ENCODE peak calls at places on chromosomes 11 and 22, in four cellular contexts. One of them, this sample, is unnamed. For H3K4me1, the result is how much of the 10 kb centered on the place peaks cover.

GRCh38 chr11:35223429-35223828 is 84.5 kb downstream of the CD44 start:
- DNase-seq in sigmoid colon: peak
- DNase-seq in IMR-90: peak
- DNase-seq in RWPE2: no peak
- DNase-seq in this sample: no peak

GRCh38 chr22:45413368-45414211 is at the start of the genes RIBC2 and SMC1B:
- DNase-seq in sigmoid colon: peak
- DNase-seq in IMR-90: peak
- DNase-seq in RWPE2: no peak
- DNase-seq in this sample: peak

GRCh38 chr22:26617251-26618199 is at the start of gene CRYBB1:
- DNase-seq in sigmoid colon: peak
- DNase-seq in IMR-90: peak
- DNase-seq in RWPE2: no peak
- DNase-seq in this sample: no peak

GRCh38 chr22:36858966-36859365 is 1.8 kb upstream of the NCF4 start:
- DNase-seq in sigmoid colon: no peak
- DNase-seq in IMR-90: no peak
- DNase-seq in RWPE2: no peak
- DNase-seq in this sample: no peak

GRCh38 chr22:39236321-39237275 is 8.2 kb downstream of the PDGFB start:
- DNase-seq in sigmoid colon: no peak
- DNase-seq in IMR-90: no peak
- DNase-seq in RWPE2: no peak
- DNase-seq in this sample: no peak

GRCh38 chr11:102882389-102883024 is 7.7 kb upstream of the MMP12 start:
- DNase-seq in sigmoid colon: no peak
- DNase-seq in IMR-90: peak
- DNase-seq in RWPE2: no peak
- DNase-seq in this sample: no peak

GRCh38 chr22:23803001-23803819 is 16.4 kb downstream of the SMARCB1 start:
- DNase-seq in sigmoid colon: no peak
- DNase-seq in IMR-90: no peak
- DNase-seq in RWPE2: no peak
- DNase-seq in this sample: no peak

GRCh38 chr11:61418136-61418535 is 11.6 kb downstream of the CPSF7 start:
- DNase-seq in sigmoid colon: no peak
- DNase-seq in IMR-90: peak
- DNase-seq in RWPE2: no peak
- DNase-seq in this sample: no peak

GRCh38 chr11:75492181-75492820 is 33.4 kb downstream of the GDPD5 start:
- DNase-seq in sigmoid colon: no peak
- DNase-seq in IMR-90: peak
- DNase-seq in RWPE2: no peak
- DNase-seq in this sample: no peak

GRCh38 chr11:2771758-2772466 is 72.1 kb upstream of the KCNQ1OT1 start:
- DNase-seq in sigmoid colon: peak
- DNase-seq in IMR-90: no peak
- DNase-seq in RWPE2: peak
- DNase-seq in this sample: peak

GRCh38 chr22:39353346-39353745 is 3.6 kb downstream of the SYNGR1 start:
- DNase-seq in sigmoid colon: no peak
- DNase-seq in IMR-90: no peak
- DNase-seq in RWPE2: no peak
- DNase-seq in this sample: no peak

GRCh38 chr11:84549221-84549620 is 1077.9 kb downstream of the DLG2 start:
- DNase-seq in sigmoid colon: no peak
- DNase-seq in IMR-90: no peak
- DNase-seq in RWPE2: no peak
- DNase-seq in this sample: no peak

GRCh38 chr11:129090056-129090455 is 102.1 kb downstream of the ARHGAP32 start:
- DNase-seq in sigmoid colon: no peak
- DNase-seq in IMR-90: peak
- DNase-seq in RWPE2: no peak
- DNase-seq in this sample: no peak

GRCh38 chr22:40451230-40451629 is 80.8 kb downstream of the SGSM3 start:
- DNase-seq in sigmoid colon: no peak
- DNase-seq in IMR-90: no peak
- DNase-seq in RWPE2: no peak
- DNase-seq in this sample: no peak

GRCh38 chr11:58465690-58466089 is 23.7 kb upstream of the OR5B12 start:
- DNase-seq in sigmoid colon: no peak
- DNase-seq in IMR-90: no peak
- DNase-seq in RWPE2: no peak
- DNase-seq in this sample: no peak

GRCh38 chr22:48761546-48761945 is 1066.1 kb downstream of the BRD1 start:
- DNase-seq in sigmoid colon: peak
- DNase-seq in IMR-90: no peak
- DNase-seq in RWPE2: no peak
- DNase-seq in this sample: no peak

GRCh38 chr11:59918987-59919589 is 19.1 kb upstream of the OOSP1 start:
- DNase-seq in sigmoid colon: no peak
- DNase-seq in IMR-90: peak
- DNase-seq in RWPE2: no peak
- DNase-seq in this sample: no peak

GRCh38 chr22:27046603-27047002 is 389.2 kb downstream of the MIAT start:
- DNase-seq in sigmoid colon: no peak
- DNase-seq in IMR-90: no peak
- DNase-seq in RWPE2: no peak
- DNase-seq in this sample: no peak

GRCh38 chr22:27580311-27580897 is 221.2 kb downstream of the MN1 start:
- DNase-seq in sigmoid colon: no peak
- DNase-seq in IMR-90: no peak
- DNase-seq in RWPE2: no peak
- DNase-seq in this sample: no peak

GRCh38 chr22:19048531-19048930 is 73.7 kb downstream of the DGCR2 start:
- DNase-seq in sigmoid colon: no peak
- DNase-seq in IMR-90: no peak
- DNase-seq in RWPE2: peak
- DNase-seq in this sample: no peak

GRCh38 chr22:37229012-37229804 is 14.9 kb downstream of the RAC2 start:
- DNase-seq in sigmoid colon: no peak
- DNase-seq in IMR-90: peak
- DNase-seq in RWPE2: peak
- DNase-seq in this sample: no peak

GRCh38 chr11:128884703-128885338 is 6.3 kb upstream of the KCNJ5 start:
- DNase-seq in sigmoid colon: peak
- DNase-seq in IMR-90: peak
- DNase-seq in RWPE2: no peak
- DNase-seq in this sample: peak

GRCh38 chr11:112524808-112525207 is 264.1 kb upstream of the PLET1 start:
- DNase-seq in sigmoid colon: peak
- DNase-seq in IMR-90: no peak
- DNase-seq in RWPE2: no peak
- DNase-seq in this sample: no peak

GRCh38 chr11:129639300-129639699 is 176.3 kb upstream of the TMEM45B start:
- DNase-seq in sigmoid colon: no peak
- DNase-seq in IMR-90: peak
- DNase-seq in RWPE2: peak
- DNase-seq in this sample: no peak

GRCh38 chr11:32892355-32893090 is at the start of gene QSER1:
- DNase-seq in sigmoid colon: peak
- DNase-seq in IMR-90: peak
- DNase-seq in RWPE2: no peak
- DNase-seq in this sample: peak

GRCh38 chr11:27020736-27021135 is 19.9 kb upstream of the BBOX1 start:
- DNase-seq in sigmoid colon: no peak
- DNase-seq in IMR-90: no peak
- DNase-seq in RWPE2: no peak
- DNase-seq in this sample: no peak

GRCh38 chr22:36486619-36487384 is 5.4 kb upstream of the TXN2 start:
- DNase-seq in sigmoid colon: no peak
- DNase-seq in IMR-90: peak
- DNase-seq in RWPE2: no peak
- DNase-seq in this sample: no peak

GRCh38 chr22:24952837-24953293 is 349 bp downstream of the KIAA1671 start:
- DNase-seq in sigmoid colon: peak
- DNase-seq in IMR-90: peak
- DNase-seq in RWPE2: peak
- DNase-seq in this sample: peak

GRCh38 chr11:107696140-107696539 is 15.7 kb downstream of the SLN start:
- DNase-seq in sigmoid colon: no peak
- DNase-seq in IMR-90: peak
- DNase-seq in RWPE2: no peak
- DNase-seq in this sample: no peak

GRCh38 chr22:38454361-38455062 is 487 bp downstream of the KCNJ4 start:
- DNase-seq in sigmoid colon: no peak
- DNase-seq in IMR-90: no peak
- DNase-seq in RWPE2: no peak
- DNase-seq in this sample: no peak

GRCh38 chr11:64086263-64086938 is 50.7 kb downstream of the FLRT1 start:
- DNase-seq in sigmoid colon: peak
- DNase-seq in IMR-90: peak
- DNase-seq in RWPE2: no peak
- DNase-seq in this sample: peak

GRCh38 chr22:45441158-45441557 is 27.7 kb downstream of the RIBC2 start:
- DNase-seq in sigmoid colon: peak
- DNase-seq in IMR-90: peak
- DNase-seq in RWPE2: no peak
- DNase-seq in this sample: no peak

GRCh38 chr11:65640483-65641207 is 2.7 kb downstream of the SIPA1 start:
- DNase-seq in sigmoid colon: no peak
- DNase-seq in IMR-90: no peak
- DNase-seq in RWPE2: no peak
- DNase-seq in this sample: no peak

GRCh38 chr11:130131957-130132850 is 27.4 kb upstream of the ST14 start:
- DNase-seq in sigmoid colon: no peak
- DNase-seq in IMR-90: peak
- DNase-seq in RWPE2: no peak
- DNase-seq in this sample: no peak

GRCh38 chr11:57432714-57433163 is 5.8 kb upstream of the SLC43A3 start:
- DNase-seq in sigmoid colon: no peak
- DNase-seq in IMR-90: peak
- DNase-seq in RWPE2: no peak
- DNase-seq in this sample: no peak

GRCh38 chr11:16787035-16787744 is 48.7 kb downstream of the C11orf58 start:
- DNase-seq in sigmoid colon: peak
- DNase-seq in IMR-90: peak
- DNase-seq in RWPE2: no peak
- DNase-seq in this sample: no peak

GRCh38 chr11:92977401-92977800 is 8.0 kb downstream of the MTNR1B start:
- DNase-seq in sigmoid colon: no peak
- DNase-seq in IMR-90: no peak
- DNase-seq in RWPE2: no peak
- DNase-seq in this sample: no peak
- H3K4me1 ChIP-seq in sigmoid colon: under half
- H3K4me1 ChIP-seq in IMR-90: under half
- H3K4me1 ChIP-seq in RWPE2: under half
- H3K4me1 ChIP-seq in this sample: under half

GRCh38 chr22:49968313-49968830 is 7.8 kb downstream of the PIM3 start:
- DNase-seq in sigmoid colon: no peak
- DNase-seq in IMR-90: no peak
- DNase-seq in RWPE2: no peak
- DNase-seq in this sample: peak
- H3K4me1 ChIP-seq in sigmoid colon: half or more
- H3K4me1 ChIP-seq in IMR-90: under half
- H3K4me1 ChIP-seq in RWPE2: under half
- H3K4me1 ChIP-seq in this sample: under half

GRCh38 chr11:95494856-95495255 is 263.9 kb upstream of the SESN3 start:
- DNase-seq in sigmoid colon: no peak
- DNase-seq in IMR-90: no peak
- DNase-seq in RWPE2: no peak
- DNase-seq in this sample: no peak
- H3K4me1 ChIP-seq in sigmoid colon: under half
- H3K4me1 ChIP-seq in IMR-90: under half
- H3K4me1 ChIP-seq in RWPE2: under half
- H3K4me1 ChIP-seq in this sample: under half

GRCh38 chr22:42938449-42938848 is 76.5 kb downstream of the PACSIN2 start:
- DNase-seq in sigmoid colon: no peak
- DNase-seq in IMR-90: no peak
- DNase-seq in RWPE2: no peak
- DNase-seq in this sample: no peak
- H3K4me1 ChIP-seq in sigmoid colon: half or more
- H3K4me1 ChIP-seq in IMR-90: under half
- H3K4me1 ChIP-seq in RWPE2: half or more
- H3K4me1 ChIP-seq in this sample: under half

GRCh38 chr11:18771266-18772035 is 20.1 kb downstream of the PTPN5 start:
- DNase-seq in sigmoid colon: no peak
- DNase-seq in IMR-90: no peak
- DNase-seq in RWPE2: no peak
- DNase-seq in this sample: no peak
- H3K4me1 ChIP-seq in sigmoid colon: under half
- H3K4me1 ChIP-seq in IMR-90: under half
- H3K4me1 ChIP-seq in RWPE2: under half
- H3K4me1 ChIP-seq in this sample: under half

DNA sequence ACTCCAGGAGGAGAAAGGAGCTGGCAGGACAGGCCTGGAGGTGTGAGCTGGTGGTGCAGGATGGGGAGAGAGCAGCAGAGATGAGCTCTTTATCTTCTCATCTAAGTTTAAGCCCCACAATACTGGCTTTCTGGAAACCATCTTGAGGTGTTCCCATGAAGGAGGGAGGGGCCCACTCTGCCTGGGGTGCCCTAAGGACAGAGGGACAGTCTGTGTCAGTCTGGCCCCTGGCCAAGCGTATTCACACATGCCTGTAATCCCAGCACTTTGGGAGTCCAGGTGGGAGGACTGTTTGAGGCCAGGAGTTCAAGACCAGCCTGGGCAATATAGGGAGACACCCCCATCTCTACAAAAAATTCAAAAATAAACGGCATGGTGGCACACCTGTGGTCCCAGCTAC is 8.9 kb downstream of the SERHL2 start:
- DNase-seq in sigmoid colon: no peak
- DNase-seq in IMR-90: no peak
- DNase-seq in RWPE2: no peak
- DNase-seq in this sample: no peak
- H3K4me1 ChIP-seq in sigmoid colon: under half
- H3K4me1 ChIP-seq in IMR-90: under half
- H3K4me1 ChIP-seq in RWPE2: under half
- H3K4me1 ChIP-seq in this sample: under half

DNA sequence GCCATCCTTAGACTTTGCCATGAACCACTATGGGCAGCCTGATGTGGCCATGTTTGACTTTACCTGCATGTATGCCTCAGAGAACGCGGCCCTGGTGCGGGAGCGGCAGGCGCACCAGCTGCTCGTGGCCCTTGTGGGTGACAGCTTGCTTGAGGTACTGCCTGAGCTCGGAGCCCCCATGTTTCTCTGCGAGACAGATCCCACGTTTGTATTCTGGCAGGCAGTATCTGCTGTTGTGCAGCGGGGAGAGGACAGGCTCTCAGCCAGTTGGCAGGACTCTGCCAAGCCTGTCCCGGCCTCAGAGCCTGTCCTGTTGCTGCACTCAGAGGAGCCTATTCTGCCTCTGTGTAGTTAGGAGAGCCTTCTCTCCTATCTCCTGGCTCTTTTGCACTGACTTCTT is 109.9 kb downstream of the MICAL2 start:
- DNase-seq in sigmoid colon: peak
- DNase-seq in IMR-90: no peak
- DNase-seq in RWPE2: no peak
- DNase-seq in this sample: peak
- H3K4me1 ChIP-seq in sigmoid colon: half or more
- H3K4me1 ChIP-seq in IMR-90: under half
- H3K4me1 ChIP-seq in RWPE2: under half
- H3K4me1 ChIP-seq in this sample: under half

GRCh38 chr11:1500466-1501420 is 14.2 kb upstream of the MOB2 start:
- DNase-seq in sigmoid colon: peak
- DNase-seq in IMR-90: no peak
- DNase-seq in RWPE2: peak
- DNase-seq in this sample: no peak
- H3K4me1 ChIP-seq in sigmoid colon: half or more
- H3K4me1 ChIP-seq in IMR-90: under half
- H3K4me1 ChIP-seq in RWPE2: under half
- H3K4me1 ChIP-seq in this sample: under half

This sample was measured in breast epithelium.